ENCODE peak calls at places on chromosome 4, in nine cellular contexts. L is activated CD8-positive, alpha-beta T cell treated with anti-CD3 and anti-CD28 coated beads, Interleukin-2, amount 10 ng/mL, durations not matched to agents 7 days and 5 days; K is central memory CD8-positive, alpha-beta T cell; S is SK-N-SH treated with all-trans-retinoic acid at 6 μM for 48 hours; Z is CD8-positive, alpha-beta T cell; H is activated CD4-positive, CD25-positive, alpha-beta regulatory T cell treated with anti-CD3 and anti-CD28 coated beads, Interleukin-2, amount 50 U/mL, for 24 hours; V is upper lobe of right lung; E is Right ventricle myocardium superior; G is Right ventricle myocardium inferior. U is an unnamed sample.

GRCh38 chr4:40455340-40455902 is 120.3 kb downstream of the CHRNA9 start:
- ATAC-seq in E (no peak), Z (no peak), G (no peak), V (peak), S (no peak), H (no peak), K (no peak), L (no peak), U (no peak)

GRCh38 chr4:154123897-154124296 is 335.0 kb upstream of the SFRP2 start:
- ATAC-seq in Z (no peak), H (no peak), G (no peak), E (no peak), K (no peak), S (no peak), L (no peak), V (no peak), U (no peak)

GRCh38 chr4:30256105-30256828 is 463.9 kb upstream of the PCDH7 start:
- ATAC-seq in L (no peak), Z (no peak), K (no peak), H (no peak), V (no peak), S (no peak), G (no peak), E (no peak), U (no peak)

GRCh38 chr4:98601719-98602118 is 56.7 kb downstream of the TSPAN5 start:
- ATAC-seq in V (no peak), G (no peak), H (peak), Z (peak), K (peak), L (peak), S (no peak), E (no peak), U (peak)

GRCh38 chr4:151418385-151418784 is 9.4 kb downstream of the FHIP1A start:
- ATAC-seq in S (peak), V (peak), Z (no peak), H (no peak), G (no peak), K (no peak), L (no peak), E (no peak), U (no peak)

GRCh38 chr4:154492288-154492687 is 689 bp upstream of the DCHS2 start:
- ATAC-seq in Z (peak), V (no peak), S (no peak), K (no peak), G (no peak), H (no peak), L (no peak), E (no peak), U (no peak)

GRCh38 chr4:129037093-129037492 is 56.2 kb downstream of the SCLT1 start:
- ATAC-seq in E (peak), Z (no peak), L (no peak), S (no peak), H (no peak), V (no peak), K (no peak), G (no peak), U (no peak)

GRCh38 chr4:110917835-110918234 is 295.0 kb upstream of the PITX2 start:
- ATAC-seq in E (no peak), K (no peak), Z (no peak), V (no peak), G (no peak), S (no peak), H (no peak), L (no peak), U (no peak)

GRCh38 chr4:13522282-13523104 is 21.8 kb downstream of the NKX3-2 start:
- ATAC-seq in Z (no peak), G (no peak), V (peak), K (no peak), S (peak), H (no peak), E (no peak), L (no peak), U (no peak)

GRCh38 chr4:37758226-37758625 is 68.3 kb upstream of the PGM2 start:
- ATAC-seq in E (peak), H (no peak), Z (no peak), V (peak), S (no peak), L (no peak), K (no peak), G (peak), U (no peak)

GRCh38 chr4:37803348-37803973 is 23.0 kb upstream of the PGM2 start:
- ATAC-seq in V (peak), L (no peak), G (no peak), E (peak), S (peak), H (no peak), Z (peak), K (no peak), U (no peak)

GRCh38 chr4:1499465-1499864 is 93.2 kb upstream of the NKX1-1 start:
- ATAC-seq in H (no peak), L (no peak), Z (no peak), E (no peak), G (no peak), S (no peak), V (no peak), K (no peak), U (peak)

GRCh38 chr4:578451-579443 is 2.7 kb upstream of the TMEM271 start:
- ATAC-seq in Z (no peak), V (no peak), E (no peak), S (no peak), L (no peak), H (no peak), G (no peak), K (no peak), U (no peak)

GRCh38 chr4:162952232-162952631 is 214.5 kb downstream of the NAF1 start:
- ATAC-seq in H (no peak), K (no peak), Z (no peak), L (no peak), S (no peak), V (no peak), E (no peak), G (no peak), U (no peak)

GRCh38 chr4:76896048-76896447 is 1.9 kb downstream of the SOWAHB start:
- ATAC-seq in L (no peak), K (no peak), E (no peak), H (no peak), S (no peak), Z (no peak), V (no peak), G (no peak), U (peak)

GRCh38 chr4:128573781-128574508 is 235.6 kb upstream of the JADE1 start:
- ATAC-seq in V (peak), E (peak), K (no peak), S (peak), L (no peak), H (no peak), Z (no peak), G (no peak), U (no peak)

GRCh38 chr4:135385830-135386581 is 1184.4 kb upstream of the PABPC4L start:
- ATAC-seq in S (no peak), K (no peak), L (no peak), E (no peak), V (no peak), H (no peak), G (no peak), Z (no peak), U (no peak)

GRCh38 chr4:121077496-121077895 is 5.2 kb upstream of the NDNF start:
- ATAC-seq in L (no peak), V (peak), S (no peak), G (no peak), K (no peak), H (no peak), Z (no peak), E (no peak), U (no peak)

GRCh38 chr4:47451657-47452056 is 11.8 kb downstream of the COMMD8 start:
- ATAC-seq in V (no peak), L (no peak), H (no peak), K (no peak), E (peak), G (peak), S (no peak), Z (no peak), U (no peak)

GRCh38 chr4:127747883-127748282 is 17.7 kb downstream of the SLC25A31 start:
- ATAC-seq in K (no peak), V (no peak), S (no peak), H (no peak), E (no peak), Z (no peak), G (no peak), L (no peak), U (no peak)

GRCh38 chr4:100054071-100054470 is 104.0 kb upstream of the H2AZ1 start:
- ATAC-seq in S (no peak), E (no peak), G (no peak), K (no peak), V (no peak), Z (no peak), H (no peak), L (no peak), U (no peak)

GRCh38 chr4:83605216-83605615 is 69.3 kb downstream of the GPAT3 start:
- ATAC-seq in Z (no peak), V (no peak), H (no peak), K (no peak), S (no peak), E (no peak), G (no peak), L (no peak), U (no peak)